ENCODE peak calls at places on chromosomes 5 and 9, in eight cellular contexts. One of them, this sample, is unnamed.

GRCh38 chr5:78361226-78361993 is 993 bp downstream of the SCAMP1 start:
- DNase-seq in activated T-cell treated with anti-CD3 and anti-CD28 coated beads, Interleukin-2, amount 50 U/mL, for 72 hours: no peak
- DNase-seq in ovary: peak; percentile 34
- DNase-seq in NCI-H2107: no peak
- DNase-seq in coronary artery: no peak
- DNase-seq in NCI-H510A: peak; percentile 8
- DNase-seq in activated naive CD4-positive, alpha-beta T cell treated with anti-CD3 and anti-CD28 coated beads for 36 hours: peak; percentile 59
- DNase-seq in EL: peak; percentile 63
- DNase-seq in this sample: peak; percentile 78

GRCh38 chr5:116652196-116652729 is 77.6 kb upstream of the SEMA6A start:
- DNase-seq in coronary artery: no peak
- DNase-seq in NCI-H510A: no peak
- DNase-seq in ovary: peak; percentile 24
- DNase-seq in activated naive CD4-positive, alpha-beta T cell treated with anti-CD3 and anti-CD28 coated beads for 36 hours: no peak
- DNase-seq in activated T-cell treated with anti-CD3 and anti-CD28 coated beads, Interleukin-2, amount 50 U/mL, for 72 hours: no peak
- DNase-seq in EL: no peak
- DNase-seq in NCI-H2107: peak; percentile 69
- DNase-seq in this sample: peak; percentile 68

GRCh38 chr9:107389617-107390071 is 99.9 kb downstream of the KLF4 start:
- DNase-seq in coronary artery: no peak
- DNase-seq in EL: peak; percentile 8
- DNase-seq in NCI-H2107: no peak
- DNase-seq in activated T-cell treated with anti-CD3 and anti-CD28 coated beads, Interleukin-2, amount 50 U/mL, for 72 hours: no peak
- DNase-seq in activated naive CD4-positive, alpha-beta T cell treated with anti-CD3 and anti-CD28 coated beads for 36 hours: no peak
- DNase-seq in NCI-H510A: no peak
- DNase-seq in ovary: peak; percentile 48
- DNase-seq in this sample: peak; percentile 16

GRCh38 chr5:11385901-11386293 is 518.3 kb downstream of the CTNND2 start:
- DNase-seq in activated T-cell treated with anti-CD3 and anti-CD28 coated beads, Interleukin-2, amount 50 U/mL, for 72 hours: no peak
- DNase-seq in ovary: no peak
- DNase-seq in coronary artery: no peak
- DNase-seq in activated naive CD4-positive, alpha-beta T cell treated with anti-CD3 and anti-CD28 coated beads for 36 hours: no peak
- DNase-seq in NCI-H2107: no peak
- DNase-seq in EL: no peak
- DNase-seq in NCI-H510A: no peak
- DNase-seq in this sample: no peak

GRCh38 chr9:3507395-3508077 is 18.3 kb downstream of the RFX3 start:
- DNase-seq in EL: no peak
- DNase-seq in activated naive CD4-positive, alpha-beta T cell treated with anti-CD3 and anti-CD28 coated beads for 36 hours: no peak
- DNase-seq in coronary artery: no peak
- DNase-seq in NCI-H2107: no peak
- DNase-seq in ovary: no peak
- DNase-seq in activated T-cell treated with anti-CD3 and anti-CD28 coated beads, Interleukin-2, amount 50 U/mL, for 72 hours: no peak
- DNase-seq in NCI-H510A: no peak
- DNase-seq in this sample: no peak

GRCh38 chr9:89038354-89039091 is 47.3 kb downstream of the S1PR3 start:
- DNase-seq in EL: peak; percentile 84
- DNase-seq in activated naive CD4-positive, alpha-beta T cell treated with anti-CD3 and anti-CD28 coated beads for 36 hours: no peak
- DNase-seq in NCI-H2107: no peak
- DNase-seq in activated T-cell treated with anti-CD3 and anti-CD28 coated beads, Interleukin-2, amount 50 U/mL, for 72 hours: no peak
- DNase-seq in ovary: no peak
- DNase-seq in NCI-H510A: no peak
- DNase-seq in coronary artery: no peak
- DNase-seq in this sample: peak; percentile 97

GRCh38 chr5:104171958-104172357 is 609.4 kb upstream of the NUDT12 start:
- DNase-seq in activated naive CD4-positive, alpha-beta T cell treated with anti-CD3 and anti-CD28 coated beads for 36 hours: no peak
- DNase-seq in activated T-cell treated with anti-CD3 and anti-CD28 coated beads, Interleukin-2, amount 50 U/mL, for 72 hours: no peak
- DNase-seq in NCI-H510A: no peak
- DNase-seq in EL: no peak
- DNase-seq in NCI-H2107: no peak
- DNase-seq in coronary artery: no peak
- DNase-seq in ovary: no peak
- DNase-seq in this sample: no peak

GRCh38 chr9:128022886-128023285 is 42.1 kb upstream of the EEIG1 start:
- DNase-seq in ovary: no peak
- DNase-seq in activated naive CD4-positive, alpha-beta T cell treated with anti-CD3 and anti-CD28 coated beads for 36 hours: no peak
- DNase-seq in NCI-H510A: no peak
- DNase-seq in EL: peak; percentile 43
- DNase-seq in coronary artery: no peak
- DNase-seq in activated T-cell treated with anti-CD3 and anti-CD28 coated beads, Interleukin-2, amount 50 U/mL, for 72 hours: no peak
- DNase-seq in NCI-H2107: no peak
- DNase-seq in this sample: no peak

GRCh38 chr5:44387391-44387790 is 1.8 kb downstream of the FGF10 start:
- DNase-seq in ovary: no peak
- DNase-seq in NCI-H2107: peak; percentile 3
- DNase-seq in EL: no peak
- DNase-seq in activated naive CD4-positive, alpha-beta T cell treated with anti-CD3 and anti-CD28 coated beads for 36 hours: no peak
- DNase-seq in coronary artery: no peak
- DNase-seq in NCI-H510A: no peak
- DNase-seq in activated T-cell treated with anti-CD3 and anti-CD28 coated beads, Interleukin-2, amount 50 U/mL, for 72 hours: no peak
- DNase-seq in this sample: no peak